ENCODE peak calls at places on chromosome 17, in four cellular contexts. X is SK-N-SH; A is CD8-positive, alpha-beta T cell; O is left lung. P is an unnamed sample. For H3K4me1 and H3K27me3, the result is how much of the 10 kb centered on the place peaks cover.

GRCh38 chr17:73510981-73511442 is 133.2 kb downstream of the SDK2 start:
- DNase-seq in A (no peak), X (peak), O (no peak), P (no peak)

GRCh38 chr17:3888343-3889171 is 4.3 kb downstream of the CAMKK1 start:
- DNase-seq in O (no peak), X (no peak), A (no peak), P (peak)

GRCh38 chr17:69539781-69540319 is 125.4 kb downstream of the MAP2K6 start:
- DNase-seq in X (no peak), O (no peak), A (no peak), P (no peak)

GRCh38 chr17:80177986-80178590 is 8.3 kb downstream of the CARD14 start:
- DNase-seq in O (no peak), A (no peak), X (no peak), P (no peak)

GRCh38 chr17:2387086-2388019 is 13.5 kb downstream of the MNT start:
- DNase-seq in A (no peak), X (peak), O (no peak), P (no peak)

GRCh38 chr17:35084987-35085386 is 21.5 kb upstream of the RFFL start:
- DNase-seq in A (no peak), X (no peak), O (no peak), P (no peak)

GRCh38 chr17:73551756-73552155 is 92.5 kb downstream of the SDK2 start:
- DNase-seq in X (no peak), O (no peak), A (no peak), P (no peak)

GRCh38 chr17:46949291-46950174 is 26.6 kb downstream of the GOSR2 start:
- DNase-seq in A (no peak), O (no peak), X (no peak), P (no peak)

GRCh38 chr17:4728124-4728523 is 3.1 kb upstream of the MED11 start:
- DNase-seq in X (no peak), A (no peak), O (peak), P (no peak)

GRCh38 chr17:78933025-78933958 is 8.1 kb upstream of the TIMP2 start:
- DNase-seq in X (peak), O (peak), A (peak), P (no peak)

GRCh38 chr17:62740066-62740465 is 68.0 kb downstream of the MARCHF10 start:
- DNase-seq in A (no peak), O (no peak), X (no peak), P (no peak)

GRCh38 chr17:6627019-6627418 is 13.5 kb downstream of the KIAA0753 start:
- DNase-seq in O (no peak), X (no peak), A (no peak), P (no peak)

GRCh38 chr17:32927724-32928526 is at the start of gene TMEM98:
- DNase-seq in X (peak), O (no peak), A (no peak), P (peak)

GRCh38 chr17:77424585-77425344 is 284.0 kb downstream of the SEC14L1 start:
- DNase-seq in X (peak), A (no peak), O (peak), P (peak)

GRCh38 chr17:81481011-81481799 is 31.4 kb downstream of the ACTG1 start:
- DNase-seq in X (peak), O (peak), A (peak), P (no peak)

GRCh38 chr17:69443138-69443537 is 28.6 kb downstream of the MAP2K6 start:
- DNase-seq in A (no peak), O (no peak), X (no peak), P (no peak)

GRCh38 chr17:7961436-7961835 is 29.4 kb downstream of the CNTROB start:
- DNase-seq in O (no peak), A (no peak), X (no peak), P (no peak)

GRCh38 chr17:1201132-1201702 is 21.4 kb upstream of the ABR start:
- DNase-seq in O (no peak), A (peak), X (no peak), P (no peak)

GRCh38 chr17:37787055-37787720 is 42.3 kb upstream of the HNF1B start:
- DNase-seq in X (no peak), A (no peak), O (no peak), P (peak)

GRCh38 chr17:54849660-54850059 is 51.0 kb upstream of the TOM1L1 start:
- DNase-seq in O (no peak), X (no peak), A (no peak), P (no peak)

GRCh38 chr17:57516290-57517215 is 228.5 kb downstream of the CCDC182 start:
- DNase-seq in A (no peak), O (no peak), X (no peak), P (no peak)

GRCh38 chr17:30433514-30433913 is 43.7 kb upstream of the GOSR1 start:
- DNase-seq in O (no peak), X (no peak), A (no peak), P (no peak)

GRCh38 chr17:31564291-31564690 is 172.8 kb downstream of the RAB11FIP4 start:
- DNase-seq in A (no peak), O (no peak), X (no peak), P (no peak)

GRCh38 chr17:69908599-69909368 is 166.2 kb upstream of the KCNJ16 start:
- DNase-seq in O (no peak), X (no peak), A (no peak), P (no peak)

GRCh38 chr17:82029990-82030469 is 1.4 kb upstream of the RAC3 start:
- DNase-seq in X (no peak), A (no peak), O (no peak), P (no peak)

GRCh38 chr17:60522889-60523626 is 3.0 kb downstream of the APPBP2 start:
- DNase-seq in O (no peak), A (no peak), X (no peak), P (no peak)

GRCh38 chr17:58394534-58395223 is 22.7 kb downstream of the RNF43 start:
- DNase-seq in O (no peak), A (no peak), X (no peak), P (no peak)

GRCh38 chr17:19728114-19728495 is 11.7 kb upstream of the SLC47A2 start:
- DNase-seq in X (peak), O (peak), A (no peak), P (peak)

GRCh38 chr17:4035081-4035680 is 70.9 kb upstream of the ATP2A3 start:
- DNase-seq in O (no peak), A (no peak), X (no peak), P (no peak)

GRCh38 chr17:9890124-9890523 is 14.9 kb downstream of the RCVRN start:
- DNase-seq in A (no peak), O (no peak), X (peak), P (no peak)

GRCh38 chr17:20230924-20231323 is 221.8 kb downstream of the SPECC1 start:
- DNase-seq in O (no peak), X (no peak), A (no peak), P (no peak)

DNA sequence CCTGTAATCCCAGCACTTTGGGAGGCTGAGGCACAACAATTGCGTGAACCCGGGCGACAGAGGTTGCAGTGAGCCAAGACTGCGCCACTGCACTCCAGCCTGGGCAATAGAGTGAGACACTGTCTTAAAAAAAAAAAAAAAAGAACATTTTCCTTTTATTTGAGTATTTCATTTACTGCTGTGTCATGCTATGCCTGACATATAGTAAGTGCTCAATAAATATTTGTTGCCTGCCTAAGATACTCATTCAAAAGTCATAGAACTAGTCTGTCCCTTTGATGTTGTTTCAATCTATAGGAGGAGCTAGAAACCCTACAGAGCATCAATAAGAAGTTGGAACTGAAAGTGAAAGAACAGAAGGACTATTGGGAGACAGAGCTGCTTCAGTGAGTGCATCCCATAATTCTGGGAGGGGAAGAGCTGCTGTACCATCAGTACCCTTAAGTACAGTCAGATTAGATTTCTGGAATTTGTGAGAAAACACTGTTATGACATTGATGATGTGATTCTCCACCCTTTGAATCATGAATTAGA is 20.0 kb downstream of the CALCOCO2 start:
- DNase-seq in A (no peak), O (no peak), X (no peak), P (no peak)
- TF ChIP-seq CTCF in A (no peak), O (no peak), X (no peak), P (no peak)

GRCh38 chr17:28749516-28750177 is 5.8 kb downstream of the TRAF4 start:
- DNase-seq in X (no peak), O (no peak), A (no peak), P (no peak)
- H3K4me1 ChIP-seq in X (under half), O (half or more), A (under half), P (under half)

GRCh38 chr17:41212524-41213169 is 13.8 kb upstream of the KRTAP9-2 start:
- DNase-seq in X (no peak), O (no peak), A (no peak), P (no peak)
- H3K27me3 ChIP-seq in X (under half), O (under half), A (under half), P (under half)

GRCh38 chr17:44219636-44220210 is at the start of gene UBTF:
- DNase-seq in A (peak), X (peak), O (peak), P (peak)
- TF ChIP-seq CTCF in A (no peak), X (no peak), O (no peak), P (no peak)

GRCh38 chr17:21291357-21291756 is 6.8 kb downstream of the MAP2K3 start:
- DNase-seq in X (no peak), O (no peak), A (no peak), P (no peak)

GRCh38 chr17:21291862-21292261 is 7.4 kb downstream of the MAP2K3 start:
- DNase-seq in X (no peak), A (no peak), O (no peak), P (no peak)

GRCh38 chr17:21293846-21294240 is 9.3 kb downstream of the MAP2K3 start:
- DNase-seq in O (no peak), A (no peak), X (peak), P (no peak)

GRCh38 chr17:21294321-21295035 is 10.0 kb downstream of the MAP2K3 start:
- DNase-seq in X (peak), A (no peak), O (no peak), P (peak)

GRCh38 chr17:21292867-21293845 is 8.6 kb downstream of the MAP2K3 start:
- DNase-seq in O (no peak), A (no peak), X (peak), P (no peak)
- H3K4me1 ChIP-seq in O (under half), A (under half), X (under half), P (under half)